ENCODE peak calls at places on chromosomes 3 and 15, in eight cellular contexts. One of them, this sample, is unnamed. For H3K36me3, the result is how much of the 10 kb centered on the place peaks cover.

GRCh38 chr3:175163686-175164085 is 304.6 kb downstream of the NAALADL2 start:
- DNase-seq in IMR-90: no peak
- DNase-seq in K562: no peak
- DNase-seq in right lobe of liver: no peak
- DNase-seq in spleen: no peak
- DNase-seq in endothelial cell of umbilical vein: no peak
- DNase-seq in sigmoid colon: no peak
- DNase-seq in heart left ventricle: no peak
- DNase-seq in this sample: no peak

GRCh38 chr15:57675481-57676181 is 30.9 kb upstream of the POLR2M start:
- DNase-seq in IMR-90: no peak
- DNase-seq in K562: no peak
- DNase-seq in right lobe of liver: no peak
- DNase-seq in spleen: no peak
- DNase-seq in endothelial cell of umbilical vein: no peak
- DNase-seq in sigmoid colon: no peak
- DNase-seq in heart left ventricle: no peak
- DNase-seq in this sample: no peak

GRCh38 chr15:58771621-58772235 is 626 bp downstream of the MINDY2 start:
- DNase-seq in IMR-90: no peak
- DNase-seq in K562: peak
- DNase-seq in right lobe of liver: peak
- DNase-seq in spleen: peak
- DNase-seq in endothelial cell of umbilical vein: no peak
- DNase-seq in sigmoid colon: peak
- DNase-seq in heart left ventricle: peak
- DNase-seq in this sample: peak

GRCh38 chr15:99324082-99324620 is 72.9 kb downstream of the LRRC28 start:
- DNase-seq in IMR-90: peak
- DNase-seq in K562: no peak
- DNase-seq in right lobe of liver: no peak
- DNase-seq in spleen: no peak
- DNase-seq in endothelial cell of umbilical vein: peak
- DNase-seq in sigmoid colon: no peak
- DNase-seq in heart left ventricle: no peak
- DNase-seq in this sample: no peak

GRCh38 chr3:130276203-130276803 is 69.2 kb upstream of the COL6A5 start:
- DNase-seq in IMR-90: peak
- DNase-seq in K562: peak
- DNase-seq in right lobe of liver: no peak
- DNase-seq in spleen: no peak
- DNase-seq in endothelial cell of umbilical vein: peak
- DNase-seq in sigmoid colon: no peak
- DNase-seq in heart left ventricle: no peak
- DNase-seq in this sample: no peak

GRCh38 chr3:187949093-187949820 is 204.0 kb upstream of the BCL6 start:
- DNase-seq in IMR-90: no peak
- DNase-seq in K562: no peak
- DNase-seq in right lobe of liver: no peak
- DNase-seq in spleen: no peak
- DNase-seq in endothelial cell of umbilical vein: no peak
- DNase-seq in sigmoid colon: no peak
- DNase-seq in heart left ventricle: no peak
- DNase-seq in this sample: no peak

GRCh38 chr3:41267975-41268640 is 68.8 kb downstream of the CTNNB1 start:
- DNase-seq in IMR-90: peak
- DNase-seq in K562: peak
- DNase-seq in right lobe of liver: no peak
- DNase-seq in spleen: no peak
- DNase-seq in endothelial cell of umbilical vein: peak
- DNase-seq in sigmoid colon: no peak
- DNase-seq in heart left ventricle: no peak
- DNase-seq in this sample: no peak

GRCh38 chr3:69490971-69491370 is 105.1 kb upstream of the FRMD4B start:
- DNase-seq in IMR-90: no peak
- DNase-seq in K562: no peak
- DNase-seq in right lobe of liver: no peak
- DNase-seq in spleen: no peak
- DNase-seq in endothelial cell of umbilical vein: no peak
- DNase-seq in sigmoid colon: no peak
- DNase-seq in heart left ventricle: no peak
- DNase-seq in this sample: no peak

GRCh38 chr3:159787191-159787590 is 201.4 kb upstream of the IL12A start:
- DNase-seq in IMR-90: peak
- DNase-seq in K562: no peak
- DNase-seq in right lobe of liver: no peak
- DNase-seq in spleen: no peak
- DNase-seq in endothelial cell of umbilical vein: peak
- DNase-seq in sigmoid colon: no peak
- DNase-seq in heart left ventricle: no peak
- DNase-seq in this sample: peak

GRCh38 chr3:148642616-148643015 is 55.1 kb upstream of the AGTR1 start:
- DNase-seq in IMR-90: peak
- DNase-seq in K562: no peak
- DNase-seq in right lobe of liver: no peak
- DNase-seq in spleen: no peak
- DNase-seq in endothelial cell of umbilical vein: no peak
- DNase-seq in sigmoid colon: no peak
- DNase-seq in heart left ventricle: no peak
- DNase-seq in this sample: no peak

GRCh38 chr3:31550452-31551251 is 17.9 kb downstream of the STT3B start:
- DNase-seq in IMR-90: peak
- DNase-seq in K562: no peak
- DNase-seq in right lobe of liver: no peak
- DNase-seq in spleen: no peak
- DNase-seq in endothelial cell of umbilical vein: peak
- DNase-seq in sigmoid colon: no peak
- DNase-seq in heart left ventricle: no peak
- DNase-seq in this sample: no peak

GRCh38 chr15:92574566-92574965 is 81.0 kb downstream of the FAM174B start:
- DNase-seq in IMR-90: no peak
- DNase-seq in K562: no peak
- DNase-seq in right lobe of liver: no peak
- DNase-seq in spleen: no peak
- DNase-seq in endothelial cell of umbilical vein: peak
- DNase-seq in sigmoid colon: no peak
- DNase-seq in heart left ventricle: no peak
- DNase-seq in this sample: no peak

GRCh38 chr3:43870110-43870509 is 179.4 kb downstream of the ABHD5 start:
- DNase-seq in IMR-90: peak
- DNase-seq in K562: no peak
- DNase-seq in right lobe of liver: no peak
- DNase-seq in spleen: peak
- DNase-seq in endothelial cell of umbilical vein: peak
- DNase-seq in sigmoid colon: no peak
- DNase-seq in heart left ventricle: no peak
- DNase-seq in this sample: no peak

GRCh38 chr3:184593201-184593922 is 31.8 kb downstream of the EPHB3 start:
- DNase-seq in IMR-90: peak
- DNase-seq in K562: no peak
- DNase-seq in right lobe of liver: no peak
- DNase-seq in spleen: peak
- DNase-seq in endothelial cell of umbilical vein: no peak
- DNase-seq in sigmoid colon: no peak
- DNase-seq in heart left ventricle: no peak
- DNase-seq in this sample: no peak

GRCh38 chr3:154926721-154927120 is 153.4 kb upstream of the MME start:
- DNase-seq in IMR-90: no peak
- DNase-seq in K562: no peak
- DNase-seq in right lobe of liver: no peak
- DNase-seq in spleen: no peak
- DNase-seq in endothelial cell of umbilical vein: no peak
- DNase-seq in sigmoid colon: no peak
- DNase-seq in heart left ventricle: no peak
- DNase-seq in this sample: no peak

GRCh38 chr15:76963596-76963995 is 31.3 kb upstream of the PSTPIP1 start:
- DNase-seq in IMR-90: no peak
- DNase-seq in K562: peak
- DNase-seq in right lobe of liver: no peak
- DNase-seq in spleen: no peak
- DNase-seq in endothelial cell of umbilical vein: no peak
- DNase-seq in sigmoid colon: no peak
- DNase-seq in heart left ventricle: no peak
- DNase-seq in this sample: no peak

GRCh38 chr3:151356791-151357460 is 27.6 kb upstream of the P2RY13 start:
- DNase-seq in IMR-90: peak
- DNase-seq in K562: no peak
- DNase-seq in right lobe of liver: no peak
- DNase-seq in spleen: no peak
- DNase-seq in endothelial cell of umbilical vein: peak
- DNase-seq in sigmoid colon: no peak
- DNase-seq in heart left ventricle: no peak
- DNase-seq in this sample: no peak

GRCh38 chr3:30344288-30344687 is 262.1 kb upstream of the TGFBR2 start:
- DNase-seq in IMR-90: no peak
- DNase-seq in K562: no peak
- DNase-seq in right lobe of liver: no peak
- DNase-seq in spleen: no peak
- DNase-seq in endothelial cell of umbilical vein: peak
- DNase-seq in sigmoid colon: no peak
- DNase-seq in heart left ventricle: no peak
- DNase-seq in this sample: no peak

GRCh38 chr3:130948374-130948773 is 54.5 kb downstream of the ATP2C1 start:
- DNase-seq in IMR-90: no peak
- DNase-seq in K562: no peak
- DNase-seq in right lobe of liver: no peak
- DNase-seq in spleen: no peak
- DNase-seq in endothelial cell of umbilical vein: no peak
- DNase-seq in sigmoid colon: no peak
- DNase-seq in heart left ventricle: no peak
- DNase-seq in this sample: no peak

GRCh38 chr3:161559177-161559998 is 62.8 kb downstream of the OTOL1 start:
- DNase-seq in IMR-90: peak
- DNase-seq in K562: peak
- DNase-seq in right lobe of liver: no peak
- DNase-seq in spleen: no peak
- DNase-seq in endothelial cell of umbilical vein: peak
- DNase-seq in sigmoid colon: no peak
- DNase-seq in heart left ventricle: no peak
- DNase-seq in this sample: no peak

GRCh38 chr3:109165905-109166304 is 29.4 kb downstream of the C3orf85 start:
- DNase-seq in IMR-90: no peak
- DNase-seq in K562: no peak
- DNase-seq in right lobe of liver: no peak
- DNase-seq in spleen: no peak
- DNase-seq in endothelial cell of umbilical vein: no peak
- DNase-seq in sigmoid colon: no peak
- DNase-seq in heart left ventricle: no peak
- DNase-seq in this sample: no peak

GRCh38 chr15:52019394-52020252 is 604 bp downstream of the MAPK6 start:
- DNase-seq in IMR-90: peak
- DNase-seq in K562: peak
- DNase-seq in right lobe of liver: peak
- DNase-seq in spleen: peak
- DNase-seq in endothelial cell of umbilical vein: peak
- DNase-seq in sigmoid colon: peak
- DNase-seq in heart left ventricle: peak
- DNase-seq in this sample: peak

GRCh38 chr3:47005212-47006144 is 26.0 kb downstream of the NBEAL2 start:
- DNase-seq in IMR-90: no peak
- DNase-seq in K562: no peak
- DNase-seq in right lobe of liver: peak
- DNase-seq in spleen: peak
- DNase-seq in endothelial cell of umbilical vein: no peak
- DNase-seq in sigmoid colon: peak
- DNase-seq in heart left ventricle: no peak
- DNase-seq in this sample: peak

GRCh38 chr3:98966862-98967554 is 65.5 kb upstream of the DCBLD2 start:
- DNase-seq in IMR-90: no peak
- DNase-seq in K562: no peak
- DNase-seq in right lobe of liver: no peak
- DNase-seq in spleen: no peak
- DNase-seq in endothelial cell of umbilical vein: peak
- DNase-seq in sigmoid colon: no peak
- DNase-seq in heart left ventricle: no peak
- DNase-seq in this sample: no peak
- H3K4me3 ChIP-seq in IMR-90: no peak
- H3K4me3 ChIP-seq in K562: no peak
- H3K4me3 ChIP-seq in right lobe of liver: no peak
- H3K4me3 ChIP-seq in spleen: no peak
- H3K4me3 ChIP-seq in endothelial cell of umbilical vein: no peak
- H3K4me3 ChIP-seq in sigmoid colon: no peak
- H3K4me3 ChIP-seq in heart left ventricle: no peak
- H3K4me3 ChIP-seq in this sample: no peak

DNA sequence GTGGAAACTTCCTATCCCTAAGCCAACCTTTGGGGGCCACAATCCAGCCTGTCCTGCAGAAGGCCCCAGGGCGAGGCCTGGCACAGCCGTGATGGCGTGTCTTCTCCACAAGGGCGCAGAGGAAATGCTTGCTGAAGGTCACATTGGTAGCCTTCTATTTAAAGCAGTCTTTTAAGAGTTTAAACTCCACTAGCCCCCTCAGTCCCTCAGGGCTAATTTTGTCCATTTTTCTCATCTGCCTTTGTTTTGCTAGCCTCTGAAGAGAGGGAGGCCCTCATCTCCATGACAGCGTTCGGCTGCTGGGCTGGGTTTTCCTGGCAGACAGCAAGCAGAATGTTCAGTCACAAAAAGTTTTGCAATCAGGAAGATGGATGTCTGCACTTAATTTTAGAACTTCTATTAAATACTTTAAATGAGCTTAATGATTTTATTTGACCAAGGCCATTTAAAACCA is 40.8 kb downstream of the RARB start:
- DNase-seq in IMR-90: no peak
- DNase-seq in K562: no peak
- DNase-seq in right lobe of liver: no peak
- DNase-seq in spleen: peak
- DNase-seq in endothelial cell of umbilical vein: peak
- DNase-seq in sigmoid colon: peak
- DNase-seq in heart left ventricle: peak
- DNase-seq in this sample: peak
- TF ChIP-seq POLR2A in IMR-90: no peak
- TF ChIP-seq POLR2A in K562: no peak
- TF ChIP-seq POLR2A in right lobe of liver: no peak
- TF ChIP-seq POLR2A in spleen: no peak
- TF ChIP-seq POLR2A in endothelial cell of umbilical vein: no peak
- TF ChIP-seq POLR2A in sigmoid colon: no peak
- TF ChIP-seq POLR2A in heart left ventricle: no peak
- TF ChIP-seq POLR2A in this sample: no peak

DNA sequence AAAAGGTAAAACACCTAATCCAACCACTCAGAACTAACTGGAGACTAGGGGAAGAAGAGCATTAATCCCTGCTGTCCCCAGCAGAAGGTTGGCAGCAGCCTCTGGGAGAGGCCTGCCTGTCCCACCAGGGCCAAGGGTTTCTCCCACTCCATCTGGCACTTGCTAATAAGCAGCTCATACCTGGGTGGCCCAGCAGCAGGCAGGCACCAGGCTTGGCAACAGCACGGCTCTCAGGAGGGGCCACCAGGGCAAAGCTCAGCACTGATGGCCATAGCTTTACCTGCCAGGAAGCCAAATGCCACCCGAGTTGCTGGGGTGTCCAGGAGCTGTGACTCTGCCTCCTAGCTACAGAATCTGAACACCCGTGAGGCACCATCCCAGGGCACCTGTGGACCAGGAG is 58.3 kb downstream of the BOC start:
- DNase-seq in IMR-90: no peak
- DNase-seq in K562: no peak
- DNase-seq in right lobe of liver: no peak
- DNase-seq in spleen: no peak
- DNase-seq in endothelial cell of umbilical vein: no peak
- DNase-seq in sigmoid colon: no peak
- DNase-seq in heart left ventricle: no peak
- DNase-seq in this sample: no peak
- H3K36me3 ChIP-seq in IMR-90: under half
- H3K36me3 ChIP-seq in K562: under half
- H3K36me3 ChIP-seq in right lobe of liver: under half
- H3K36me3 ChIP-seq in spleen: under half
- H3K36me3 ChIP-seq in endothelial cell of umbilical vein: under half
- H3K36me3 ChIP-seq in sigmoid colon: half or more
- H3K36me3 ChIP-seq in heart left ventricle: under half
- H3K36me3 ChIP-seq in this sample: under half

GRCh38 chr3:15051531-15051930 is 13.6 kb downstream of the MRPS25 start:
- DNase-seq in IMR-90: peak
- DNase-seq in K562: peak
- DNase-seq in right lobe of liver: peak
- DNase-seq in spleen: peak
- DNase-seq in endothelial cell of umbilical vein: peak
- DNase-seq in sigmoid colon: no peak
- DNase-seq in heart left ventricle: no peak
- DNase-seq in this sample: peak
- H3K4me3 ChIP-seq in IMR-90: no peak
- H3K4me3 ChIP-seq in K562: no peak
- H3K4me3 ChIP-seq in right lobe of liver: no peak
- H3K4me3 ChIP-seq in spleen: no peak
- H3K4me3 ChIP-seq in endothelial cell of umbilical vein: no peak
- H3K4me3 ChIP-seq in sigmoid colon: no peak
- H3K4me3 ChIP-seq in heart left ventricle: no peak
- H3K4me3 ChIP-seq in this sample: no peak

This sample was measured in Peyer's patch.